ENCODE peak calls at places on chromosomes 2 and 18, in seven cellular contexts. One of them, this sample, is unnamed.

GRCh38 chr2:45008296-45009129 is 739 bp downstream of the SIX2 start:
- DNase-seq in Karpas-422: no peak
- DNase-seq in A549: no peak
- DNase-seq in adrenal gland: peak
- DNase-seq in CD8-positive, alpha-beta memory T cell: no peak
- DNase-seq in cardiac muscle cell: peak
- DNase-seq in thyroid gland: peak
- DNase-seq in this sample: no peak

GRCh38 chr2:162254472-162254871 is 11.2 kb upstream of the FAP start:
- DNase-seq in thyroid gland: no peak
- DNase-seq in Karpas-422: no peak
- DNase-seq in cardiac muscle cell: no peak
- DNase-seq in CD8-positive, alpha-beta memory T cell: no peak
- DNase-seq in adrenal gland: no peak
- DNase-seq in A549: no peak
- DNase-seq in this sample: no peak

GRCh38 chr2:223989860-223990237 is 32.6 kb downstream of the MRPL44 start:
- DNase-seq in cardiac muscle cell: peak
- DNase-seq in Karpas-422: no peak
- DNase-seq in A549: no peak
- DNase-seq in adrenal gland: no peak
- DNase-seq in thyroid gland: no peak
- DNase-seq in CD8-positive, alpha-beta memory T cell: no peak
- DNase-seq in this sample: no peak

GRCh38 chr2:97651114-97651513 is 5.3 kb downstream of the COX5B start:
- DNase-seq in CD8-positive, alpha-beta memory T cell: no peak
- DNase-seq in cardiac muscle cell: no peak
- DNase-seq in Karpas-422: no peak
- DNase-seq in thyroid gland: peak
- DNase-seq in A549: no peak
- DNase-seq in adrenal gland: no peak
- DNase-seq in this sample: no peak

GRCh38 chr2:12980817-12981216 is 264.1 kb downstream of the TRIB2 start:
- DNase-seq in cardiac muscle cell: peak
- DNase-seq in thyroid gland: no peak
- DNase-seq in CD8-positive, alpha-beta memory T cell: no peak
- DNase-seq in adrenal gland: no peak
- DNase-seq in Karpas-422: no peak
- DNase-seq in A549: no peak
- DNase-seq in this sample: no peak

GRCh38 chr2:120559401-120559800 is 176.3 kb upstream of the GLI2 start:
- DNase-seq in A549: no peak
- DNase-seq in CD8-positive, alpha-beta memory T cell: no peak
- DNase-seq in adrenal gland: no peak
- DNase-seq in thyroid gland: no peak
- DNase-seq in Karpas-422: no peak
- DNase-seq in cardiac muscle cell: no peak
- DNase-seq in this sample: peak

GRCh38 chr2:18311413-18311812 is 249.0 kb downstream of the RDH14 start:
- DNase-seq in adrenal gland: no peak
- DNase-seq in cardiac muscle cell: no peak
- DNase-seq in Karpas-422: no peak
- DNase-seq in A549: no peak
- DNase-seq in CD8-positive, alpha-beta memory T cell: no peak
- DNase-seq in thyroid gland: no peak
- DNase-seq in this sample: peak

GRCh38 chr2:179340678-179341077 is 76.0 kb upstream of the SESTD1 start:
- DNase-seq in cardiac muscle cell: peak
- DNase-seq in CD8-positive, alpha-beta memory T cell: no peak
- DNase-seq in thyroid gland: no peak
- DNase-seq in Karpas-422: no peak
- DNase-seq in A549: no peak
- DNase-seq in adrenal gland: peak
- DNase-seq in this sample: no peak

GRCh38 chr2:28976584-28976983 is 4.5 kb upstream of the TOGARAM2 start:
- DNase-seq in thyroid gland: no peak
- DNase-seq in Karpas-422: no peak
- DNase-seq in A549: no peak
- DNase-seq in cardiac muscle cell: peak
- DNase-seq in adrenal gland: peak
- DNase-seq in CD8-positive, alpha-beta memory T cell: no peak
- DNase-seq in this sample: peak

GRCh38 chr2:181895788-181896187 is 4.3 kb downstream of the ITPRID2 start:
- DNase-seq in A549: no peak
- DNase-seq in CD8-positive, alpha-beta memory T cell: no peak
- DNase-seq in cardiac muscle cell: no peak
- DNase-seq in thyroid gland: no peak
- DNase-seq in adrenal gland: no peak
- DNase-seq in Karpas-422: no peak
- DNase-seq in this sample: no peak

GRCh38 chr2:104595576-104595975 is 258.3 kb upstream of the POU3F3 start:
- DNase-seq in thyroid gland: no peak
- DNase-seq in adrenal gland: no peak
- DNase-seq in Karpas-422: no peak
- DNase-seq in cardiac muscle cell: no peak
- DNase-seq in CD8-positive, alpha-beta memory T cell: no peak
- DNase-seq in A549: no peak
- DNase-seq in this sample: no peak

GRCh38 chr2:47457268-47457667 is 54.3 kb downstream of the MSH2 start:
- DNase-seq in thyroid gland: no peak
- DNase-seq in CD8-positive, alpha-beta memory T cell: no peak
- DNase-seq in cardiac muscle cell: no peak
- DNase-seq in A549: no peak
- DNase-seq in adrenal gland: no peak
- DNase-seq in Karpas-422: no peak
- DNase-seq in this sample: no peak

GRCh38 chr2:47460766-47461165 is 57.8 kb downstream of the MSH2 start:
- DNase-seq in CD8-positive, alpha-beta memory T cell: no peak
- DNase-seq in A549: no peak
- DNase-seq in thyroid gland: no peak
- DNase-seq in cardiac muscle cell: peak
- DNase-seq in adrenal gland: no peak
- DNase-seq in Karpas-422: no peak
- DNase-seq in this sample: peak

GRCh38 chr2:47456851-47457250 is 53.9 kb downstream of the MSH2 start:
- DNase-seq in cardiac muscle cell: no peak
- DNase-seq in CD8-positive, alpha-beta memory T cell: no peak
- DNase-seq in adrenal gland: no peak
- DNase-seq in thyroid gland: no peak
- DNase-seq in A549: no peak
- DNase-seq in Karpas-422: no peak
- DNase-seq in this sample: no peak

GRCh38 chr2:47455411-47455810 is 52.5 kb downstream of the MSH2 start:
- DNase-seq in CD8-positive, alpha-beta memory T cell: no peak
- DNase-seq in A549: no peak
- DNase-seq in thyroid gland: no peak
- DNase-seq in Karpas-422: no peak
- DNase-seq in cardiac muscle cell: no peak
- DNase-seq in adrenal gland: no peak
- DNase-seq in this sample: no peak

DNA sequence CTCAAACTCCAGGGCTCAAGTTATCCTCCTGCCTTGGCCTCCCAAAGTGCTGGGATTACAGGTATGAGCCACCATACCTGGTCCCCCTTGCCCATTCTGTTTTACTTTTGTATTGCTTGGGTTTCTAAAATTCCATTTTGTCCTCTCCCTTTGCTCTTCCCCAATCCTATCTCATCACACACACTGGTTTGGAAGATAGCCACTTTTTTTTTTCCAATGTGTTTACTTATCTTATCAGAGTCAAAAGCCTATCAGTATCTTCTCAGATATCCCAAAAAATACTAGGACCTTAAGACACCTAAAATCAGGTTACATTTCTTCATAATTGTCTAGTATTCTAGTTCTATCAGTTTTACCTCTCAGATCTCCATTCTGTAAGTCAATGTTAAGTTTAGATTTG is 56.1 kb downstream of the MSH2 start:
- DNase-seq in thyroid gland: no peak
- DNase-seq in A549: no peak
- DNase-seq in cardiac muscle cell: no peak
- DNase-seq in adrenal gland: no peak
- DNase-seq in CD8-positive, alpha-beta memory T cell: no peak
- DNase-seq in Karpas-422: no peak
- DNase-seq in this sample: no peak
- H3K4me3 ChIP-seq in thyroid gland: no peak
- H3K4me3 ChIP-seq in A549: no peak
- H3K4me3 ChIP-seq in cardiac muscle cell: no peak
- H3K4me3 ChIP-seq in adrenal gland: no peak
- H3K4me3 ChIP-seq in CD8-positive, alpha-beta memory T cell: no peak
- H3K4me3 ChIP-seq in Karpas-422: no peak
- H3K4me3 ChIP-seq in this sample: no peak

DNA sequence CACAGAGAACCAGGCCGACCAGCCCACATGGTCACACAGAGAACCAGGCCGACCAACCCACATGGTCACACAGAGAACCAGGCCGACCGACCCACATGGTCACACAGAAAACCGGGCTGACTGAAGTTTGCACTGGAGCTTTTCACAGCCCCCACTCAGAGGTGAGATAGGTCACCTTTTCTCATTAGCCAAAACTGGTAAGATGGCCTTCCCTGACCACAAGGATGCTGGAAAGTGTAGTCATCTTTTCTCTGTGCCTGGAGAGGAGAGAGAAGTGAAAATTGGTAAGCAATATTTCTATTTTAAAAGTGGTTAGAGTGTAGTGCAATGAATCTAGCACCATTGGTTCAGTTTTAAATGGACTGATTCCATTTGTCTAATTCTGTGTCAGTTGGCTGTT is 247.1 kb downstream of the NEDD4L start:
- DNase-seq in A549: no peak
- DNase-seq in CD8-positive, alpha-beta memory T cell: no peak
- DNase-seq in Karpas-422: no peak
- DNase-seq in cardiac muscle cell: no peak
- DNase-seq in adrenal gland: no peak
- DNase-seq in thyroid gland: no peak
- DNase-seq in this sample: no peak
- H3K27ac ChIP-seq in A549: no peak
- H3K27ac ChIP-seq in CD8-positive, alpha-beta memory T cell: no peak
- H3K27ac ChIP-seq in Karpas-422: no peak
- H3K27ac ChIP-seq in cardiac muscle cell: no peak
- H3K27ac ChIP-seq in adrenal gland: no peak
- H3K27ac ChIP-seq in thyroid gland: no peak
- H3K27ac ChIP-seq in this sample: peak

GRCh38 chr2:24201496-24201895 is 26.6 kb downstream of the FAM228A start:
- DNase-seq in CD8-positive, alpha-beta memory T cell: no peak
- DNase-seq in thyroid gland: no peak
- DNase-seq in adrenal gland: peak
- DNase-seq in A549: no peak
- DNase-seq in cardiac muscle cell: no peak
- DNase-seq in Karpas-422: no peak
- DNase-seq in this sample: no peak

GRCh38 chr2:24206242-24206641 is 31.4 kb downstream of the FAM228A start:
- DNase-seq in Karpas-422: no peak
- DNase-seq in thyroid gland: no peak
- DNase-seq in CD8-positive, alpha-beta memory T cell: no peak
- DNase-seq in cardiac muscle cell: no peak
- DNase-seq in adrenal gland: no peak
- DNase-seq in A549: no peak
- DNase-seq in this sample: no peak

GRCh38 chr2:24204505-24204904 is 29.7 kb downstream of the FAM228A start:
- DNase-seq in cardiac muscle cell: no peak
- DNase-seq in Karpas-422: no peak
- DNase-seq in adrenal gland: no peak
- DNase-seq in CD8-positive, alpha-beta memory T cell: no peak
- DNase-seq in A549: no peak
- DNase-seq in thyroid gland: no peak
- DNase-seq in this sample: no peak

GRCh38 chr2:24203029-24203786 is 28.4 kb downstream of the FAM228A start:
- DNase-seq in cardiac muscle cell: no peak
- DNase-seq in thyroid gland: no peak
- DNase-seq in adrenal gland: no peak
- DNase-seq in CD8-positive, alpha-beta memory T cell: no peak
- DNase-seq in Karpas-422: no peak
- DNase-seq in A549: no peak
- DNase-seq in this sample: no peak

GRCh38 chr2:24203787-24204150 is 28.9 kb downstream of the FAM228A start:
- DNase-seq in A549: no peak
- DNase-seq in thyroid gland: no peak
- DNase-seq in adrenal gland: no peak
- DNase-seq in CD8-positive, alpha-beta memory T cell: no peak
- DNase-seq in cardiac muscle cell: no peak
- DNase-seq in Karpas-422: no peak
- DNase-seq in this sample: no peak
- H3K4me3 ChIP-seq in A549: no peak
- H3K4me3 ChIP-seq in thyroid gland: no peak
- H3K4me3 ChIP-seq in adrenal gland: no peak
- H3K4me3 ChIP-seq in CD8-positive, alpha-beta memory T cell: no peak
- H3K4me3 ChIP-seq in cardiac muscle cell: no peak
- H3K4me3 ChIP-seq in Karpas-422: no peak
- H3K4me3 ChIP-seq in this sample: no peak

GRCh38 chr2:234469972-234470371 is 26.9 kb downstream of the ARL4C start:
- DNase-seq in cardiac muscle cell: no peak
- DNase-seq in Karpas-422: no peak
- DNase-seq in CD8-positive, alpha-beta memory T cell: no peak
- DNase-seq in A549: no peak
- DNase-seq in thyroid gland: no peak
- DNase-seq in adrenal gland: no peak
- DNase-seq in this sample: no peak
- H3K27ac ChIP-seq in cardiac muscle cell: no peak
- H3K27ac ChIP-seq in Karpas-422: no peak
- H3K27ac ChIP-seq in CD8-positive, alpha-beta memory T cell: no peak
- H3K27ac ChIP-seq in A549: no peak
- H3K27ac ChIP-seq in thyroid gland: no peak
- H3K27ac ChIP-seq in adrenal gland: no peak
- H3K27ac ChIP-seq in this sample: no peak

DNA sequence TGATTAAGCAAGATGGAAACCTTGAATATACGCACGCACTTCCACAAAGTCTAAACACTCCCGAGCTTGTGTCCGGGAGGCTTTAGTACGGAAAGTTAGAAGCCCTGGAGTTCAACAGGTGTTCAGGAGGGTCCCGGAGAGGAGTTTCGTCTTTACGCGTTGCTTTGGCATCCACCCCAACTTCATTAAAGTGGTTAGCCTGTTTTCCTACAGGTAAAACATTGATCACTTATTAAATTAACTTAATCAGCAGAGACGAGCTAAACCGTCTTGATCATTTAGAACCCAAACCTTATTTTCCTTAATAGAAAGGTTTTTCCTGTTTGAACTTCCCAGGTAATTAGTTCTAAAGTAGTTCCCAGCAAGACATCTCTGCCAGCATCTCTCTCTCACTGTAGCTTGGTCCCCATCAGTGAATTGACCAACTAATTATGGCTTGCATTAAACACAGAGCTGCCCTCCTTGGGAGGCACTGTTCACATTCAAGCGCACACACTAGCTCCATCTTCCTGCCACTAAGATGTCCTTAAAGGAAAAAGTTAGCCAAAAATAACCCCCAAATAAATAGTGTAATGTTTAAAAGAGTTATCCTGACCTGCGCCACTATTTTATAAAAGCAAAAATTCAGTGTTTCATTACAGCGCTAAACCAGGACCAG is 1.4 kb downstream of the NPAS2 start:
- DNase-seq in Karpas-422: no peak
- DNase-seq in thyroid gland: no peak
- DNase-seq in A549: no peak
- DNase-seq in adrenal gland: no peak
- DNase-seq in cardiac muscle cell: no peak
- DNase-seq in CD8-positive, alpha-beta memory T cell: no peak
- DNase-seq in this sample: no peak
- H3K4me3 ChIP-seq in Karpas-422: no peak
- H3K4me3 ChIP-seq in thyroid gland: no peak
- H3K4me3 ChIP-seq in A549: peak
- H3K4me3 ChIP-seq in adrenal gland: no peak
- H3K4me3 ChIP-seq in cardiac muscle cell: no peak
- H3K4me3 ChIP-seq in CD8-positive, alpha-beta memory T cell: peak
- H3K4me3 ChIP-seq in this sample: peak

This sample was measured in astrocyte.